ENCODE peak calls at places on chromosome 4, in four cellular contexts. One of them, this sample, is unnamed.

GRCh38 chr4:109041463-109041862 is 261.0 kb downstream of the COL25A1 start:
- DNase-seq in omental fat pad: no peak
- DNase-seq in HAP-1: no peak
- DNase-seq in B cell: no peak
- DNase-seq in this sample: no peak

GRCh38 chr4:16862688-16863087 is 35.8 kb downstream of the LDB2 start:
- DNase-seq in B cell: no peak
- DNase-seq in HAP-1: no peak
- DNase-seq in omental fat pad: no peak
- DNase-seq in this sample: no peak

GRCh38 chr4:1417522-1418390 is 11.5 kb upstream of the NKX1-1 start:
- DNase-seq in omental fat pad: no peak
- DNase-seq in B cell: peak
- DNase-seq in HAP-1: no peak
- DNase-seq in this sample: no peak

GRCh38 chr4:38884254-38884653 is 16.6 kb downstream of the FAM114A1 start:
- DNase-seq in HAP-1: no peak
- DNase-seq in omental fat pad: no peak
- DNase-seq in B cell: no peak
- DNase-seq in this sample: no peak

GRCh38 chr4:151166662-151167061 is 67.2 kb downstream of the RPS3A start:
- DNase-seq in HAP-1: no peak
- DNase-seq in B cell: no peak
- DNase-seq in omental fat pad: no peak
- DNase-seq in this sample: no peak

GRCh38 chr4:131427000-131427399 is 1722.1 kb upstream of the PCDH10 start:
- DNase-seq in B cell: no peak
- DNase-seq in omental fat pad: no peak
- DNase-seq in HAP-1: no peak
- DNase-seq in this sample: no peak

GRCh38 chr4:71241467-71242401 is 97.1 kb upstream of the SLC4A4 start:
- DNase-seq in omental fat pad: no peak
- DNase-seq in B cell: no peak
- DNase-seq in HAP-1: no peak
- DNase-seq in this sample: no peak

GRCh38 chr4:11701978-11702377 is 273.3 kb upstream of the HS3ST1 start:
- DNase-seq in omental fat pad: no peak
- DNase-seq in B cell: no peak
- DNase-seq in HAP-1: no peak
- DNase-seq in this sample: no peak

GRCh38 chr4:86096373-86096772 is 263.5 kb downstream of the MAPK10 start:
- DNase-seq in B cell: no peak
- DNase-seq in omental fat pad: no peak
- DNase-seq in HAP-1: no peak
- DNase-seq in this sample: no peak

GRCh38 chr4:140186651-140187315 is 32.8 kb upstream of the MAML3 start:
- DNase-seq in B cell: no peak
- DNase-seq in HAP-1: no peak
- DNase-seq in omental fat pad: peak
- DNase-seq in this sample: no peak

GRCh38 chr4:78659264-78659663 is 107.7 kb downstream of the ANXA3 start:
- DNase-seq in omental fat pad: no peak
- DNase-seq in B cell: no peak
- DNase-seq in HAP-1: no peak
- DNase-seq in this sample: no peak

GRCh38 chr4:77899607-77900006 is 37.0 kb downstream of the MRPL1 start:
- DNase-seq in HAP-1: no peak
- DNase-seq in omental fat pad: no peak
- DNase-seq in B cell: no peak
- DNase-seq in this sample: no peak

GRCh38 chr4:134544303-134544761 is 342.7 kb upstream of the PABPC4L start:
- DNase-seq in omental fat pad: no peak
- DNase-seq in B cell: no peak
- DNase-seq in HAP-1: peak
- DNase-seq in this sample: peak

GRCh38 chr4:6942238-6942800 is 32.7 kb downstream of the TBC1D14 start:
- DNase-seq in B cell: no peak
- DNase-seq in HAP-1: no peak
- DNase-seq in omental fat pad: no peak
- DNase-seq in this sample: peak

GRCh38 chr4:5611656-5612187 is 96.6 kb downstream of the EVC2 start:
- DNase-seq in B cell: no peak
- DNase-seq in omental fat pad: no peak
- DNase-seq in HAP-1: peak
- DNase-seq in this sample: no peak

GRCh38 chr4:17232575-17233253 is 279.2 kb downstream of the QDPR start:
- DNase-seq in B cell: no peak
- DNase-seq in HAP-1: no peak
- DNase-seq in omental fat pad: no peak
- DNase-seq in this sample: no peak

GRCh38 chr4:55336138-55337034 is 9.7 kb upstream of the SRD5A3 start:
- DNase-seq in omental fat pad: no peak
- DNase-seq in HAP-1: peak
- DNase-seq in B cell: no peak
- DNase-seq in this sample: peak

GRCh38 chr4:173074501-173074946 is 94.1 kb upstream of the GALNT7 start:
- DNase-seq in omental fat pad: no peak
- DNase-seq in B cell: no peak
- DNase-seq in HAP-1: no peak
- DNase-seq in this sample: peak

GRCh38 chr4:149164282-149164681 is 651.4 kb downstream of the IQCM start:
- DNase-seq in HAP-1: no peak
- DNase-seq in B cell: no peak
- DNase-seq in omental fat pad: no peak
- DNase-seq in this sample: no peak

GRCh38 chr4:165905405-165906027 is 32.5 kb downstream of the TLL1 start:
- DNase-seq in B cell: no peak
- DNase-seq in HAP-1: no peak
- DNase-seq in omental fat pad: no peak
- DNase-seq in this sample: no peak

GRCh38 chr4:75547647-75548387 is 8.0 kb upstream of the ODAPH start:
- DNase-seq in HAP-1: no peak
- DNase-seq in omental fat pad: peak
- DNase-seq in B cell: no peak
- DNase-seq in this sample: peak

GRCh38 chr4:174559894-174560293 is 37.6 kb upstream of the HPGD start:
- DNase-seq in HAP-1: no peak
- DNase-seq in B cell: no peak
- DNase-seq in omental fat pad: no peak
- DNase-seq in this sample: no peak

This sample was measured in KBM-7.